ENCODE peak calls at places on chromosomes 13 and 19, in four cellular contexts. V, A, C and U are unnamed samples.
A peak's percentile ranks its signal among the peaks of the same experiment; 100 is the strongest.

GRCh38 chr13:60028021-60028420 is 135.7 kb downstream of the DIAPH3 start:
- DNase-seq in V (no peak), A (no peak), C (no peak), U (no peak)

GRCh38 chr13:74987124-74987690 is 494.8 kb downstream of the TBC1D4 start:
- DNase-seq in V (no peak), A (no peak), C (no peak), U (no peak)

GRCh38 chr19:15237759-15238638 is 5.8 kb upstream of the EPHX3 start:
- DNase-seq in V (no peak), A (no peak), C (no peak), U (no peak)

GRCh38 chr13:114010401-114011101 is 36.7 kb upstream of the C13orf46 start:
- DNase-seq in V (no peak), A (no peak), C (no peak), U (no peak)

GRCh38 chr13:24680258-24680920 is at the start of gene ATP12A:
- DNase-seq in V (peak; percentile 35), A (no peak), C (no peak), U (no peak)

GRCh38 chr13:52738719-52739467 is 727 bp downstream of the CNMD start:
- DNase-seq in V (no peak), A (no peak), C (no peak), U (no peak)

GRCh38 chr13:42099962-42100675 is 51.7 kb downstream of the DGKH start:
- DNase-seq in V (no peak), A (no peak), C (no peak), U (no peak)

GRCh38 chr13:50170447-50171037 is 155.3 kb downstream of the KCNRG start:
- DNase-seq in V (no peak), A (no peak), C (peak; percentile 21), U (no peak)

GRCh38 chr13:99057310-99057975 is 79.6 kb upstream of the DOCK9 start:
- DNase-seq in V (no peak), A (peak; percentile 43), C (peak; percentile 31), U (no peak)

DNA sequence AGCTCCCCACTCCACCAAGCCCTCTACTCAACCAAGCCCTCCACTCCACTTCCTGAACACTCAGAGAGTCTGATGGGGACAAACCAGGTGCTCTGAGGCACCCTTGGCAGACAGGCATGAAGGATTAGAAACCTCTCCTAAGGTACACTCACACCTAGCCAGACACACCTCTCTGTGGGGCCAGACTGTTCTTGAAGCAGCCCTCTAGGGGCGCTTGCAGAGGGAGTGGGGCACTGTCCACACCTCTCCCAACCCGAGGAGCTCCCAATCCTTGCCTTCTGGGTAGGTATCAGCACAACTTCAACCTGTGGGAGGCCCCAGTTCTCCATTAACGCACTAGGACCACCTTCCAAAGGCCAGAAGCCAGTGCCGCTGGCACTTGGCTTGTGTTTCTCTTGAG is 108.7 kb upstream of the VSTM2B start:
- DNase-seq in V (no peak), A (no peak), C (no peak), U (no peak)
- TF ChIP-seq CTCF in V (no peak), A (no peak), C (no peak), U (no peak)

GRCh38 chr19:35155441-35155840 is 906 bp downstream of the FXYD5 start:
- DNase-seq in V (no peak), A (no peak), C (no peak), U (no peak)
- TF ChIP-seq POLR2A in V (no peak), A (no peak), C (no peak), U (no peak)

DNA sequence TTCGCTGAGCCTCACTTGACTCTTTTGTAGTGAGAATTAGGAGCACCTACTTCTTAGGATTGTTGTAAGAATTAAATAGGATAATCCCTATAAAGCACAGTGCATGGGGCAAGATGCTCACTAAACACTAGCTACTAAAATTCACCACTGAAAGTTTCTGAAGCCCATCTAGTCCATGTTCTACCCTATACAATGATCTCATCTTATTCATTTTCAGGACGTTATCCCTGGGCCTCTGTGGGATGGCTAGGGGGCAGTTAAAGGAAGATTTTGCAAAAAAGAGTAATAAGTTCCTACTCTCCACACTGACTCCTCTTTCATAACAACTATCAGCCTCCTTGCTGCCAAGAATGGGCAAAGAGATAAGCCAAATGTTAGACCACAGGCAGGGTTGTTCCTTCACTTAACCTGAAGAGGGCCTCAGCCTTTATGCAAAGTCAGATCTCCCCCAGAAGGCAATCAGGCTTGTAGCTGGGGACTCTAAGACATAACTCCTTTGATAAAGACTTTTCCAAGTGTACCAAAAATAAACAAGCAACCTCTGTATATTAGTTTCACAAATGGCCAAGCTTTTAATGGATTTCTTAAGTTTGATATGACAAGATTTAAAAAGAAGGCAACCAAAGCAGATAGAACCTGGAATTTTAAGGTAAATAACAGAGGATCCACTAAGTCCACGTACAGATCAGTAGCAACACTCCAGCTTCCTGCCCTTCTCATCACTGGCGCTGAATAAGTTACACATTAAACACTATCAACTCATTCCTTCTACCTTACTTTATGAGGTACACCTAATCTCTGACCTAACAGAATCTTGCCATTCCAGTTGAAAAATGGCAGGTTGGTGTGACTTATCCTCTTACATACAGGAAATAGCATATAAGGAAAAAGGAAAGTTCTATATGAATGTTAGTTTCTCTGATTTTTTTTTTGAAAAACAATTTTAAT is 44.4 kb downstream of the ELF1 start:
- DNase-seq in V (no peak), A (no peak), C (peak; percentile 66), U (no peak)
- TF ChIP-seq CTCF in V (peak; percentile 29), A (peak; percentile 3), C (peak; percentile 51), U (peak; percentile 64)

GRCh38 chr19:45769821-45770191 is 754 bp upstream of the SIX5 start:
- DNase-seq in V (peak; percentile 49), A (peak; percentile 72), C (peak; percentile 38), U (peak; percentile 73)

GRCh38 chr19:45770192-45771101 is 1.4 kb upstream of the SIX5 start:
- DNase-seq in V (peak; percentile 98), A (peak; percentile 98), C (peak; percentile 97), U (peak; percentile 97)

GRCh38 chr19:45767881-45768643 is 990 bp downstream of the SIX5 start:
- DNase-seq in V (peak; percentile 70), A (peak; percentile 75), C (peak; percentile 65), U (peak; percentile 78)

GRCh38 chr19:45768644-45769053 is 403 bp downstream of the SIX5 start:
- DNase-seq in V (peak; percentile 54), A (no peak), C (peak; percentile 41), U (no peak)

DNA sequence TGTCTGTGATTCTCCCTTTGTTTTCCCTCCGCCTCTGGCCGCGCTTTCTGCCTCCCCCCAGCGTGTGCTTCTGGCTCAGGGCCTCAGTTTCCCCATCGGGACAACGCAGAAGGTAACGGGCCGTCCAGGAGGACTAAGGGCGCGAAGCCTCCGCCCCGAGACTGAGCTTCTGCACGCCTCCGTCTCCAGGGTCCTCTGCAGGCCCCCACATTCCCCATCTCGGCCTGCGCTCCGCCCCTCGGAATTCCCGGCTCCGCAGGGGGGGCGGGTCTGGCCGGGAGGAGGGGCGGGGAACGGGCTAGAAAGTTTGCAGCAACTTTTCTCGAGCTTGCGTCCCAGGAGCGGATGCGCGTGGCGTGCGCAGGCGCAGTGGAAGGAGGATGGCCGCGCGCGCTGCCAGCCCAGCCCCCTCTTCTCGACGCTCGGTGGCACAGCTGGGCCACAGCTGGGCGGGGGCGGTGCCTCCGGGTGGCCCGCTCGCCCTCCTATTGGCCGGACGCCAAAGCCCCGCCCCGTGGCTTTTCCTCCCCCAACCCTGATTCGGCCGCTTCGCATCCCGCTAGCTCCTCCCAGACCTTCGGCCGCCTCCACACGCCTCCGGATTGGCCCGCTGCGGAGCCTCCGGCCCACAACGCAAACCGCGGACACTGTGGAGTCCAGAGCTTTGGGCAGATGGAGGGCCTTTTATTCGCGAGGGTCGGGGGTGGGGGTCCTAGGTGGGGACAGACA is at the start of gene SIX5:
- DNase-seq in V (peak; percentile 99), A (peak; percentile 98), C (peak; percentile 97), U (peak; percentile 99)
- TF ChIP-seq POLR2A in V (peak; percentile 56), A (peak; percentile 87), C (peak; percentile 62), U (peak; percentile 78)

GRCh38 chr13:57582032-57582431 is 49.5 kb upstream of the PCDH17 start:
- DNase-seq in V (no peak), A (no peak), C (no peak), U (no peak)
- TF ChIP-seq CTCF in V (no peak), A (no peak), C (no peak), U (no peak)

DNA sequence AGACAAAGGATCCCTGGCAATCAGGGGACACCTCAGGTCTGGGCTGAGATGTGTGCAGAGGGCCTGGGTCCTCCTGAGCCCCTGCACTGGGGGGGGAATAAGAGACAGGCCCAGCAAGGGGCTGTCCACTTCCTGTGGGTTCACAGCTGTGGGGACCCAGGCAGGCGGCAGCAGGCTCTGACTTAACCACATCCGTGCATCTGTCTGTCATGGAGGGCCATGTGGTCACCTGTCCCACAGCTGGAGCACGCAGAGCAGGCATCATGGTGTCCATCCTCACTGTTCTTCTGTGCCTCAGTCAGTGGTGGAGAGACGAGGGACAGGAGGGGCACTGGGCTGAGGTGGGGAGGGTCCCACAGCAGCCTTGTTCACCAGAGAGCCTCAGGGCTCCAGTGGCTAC is 16.3 kb upstream of the KIR3DL3 start:
- DNase-seq in V (no peak), A (no peak), C (no peak), U (no peak)
- TF ChIP-seq POLR2A in V (no peak), A (no peak), C (no peak), U (no peak)

DNA sequence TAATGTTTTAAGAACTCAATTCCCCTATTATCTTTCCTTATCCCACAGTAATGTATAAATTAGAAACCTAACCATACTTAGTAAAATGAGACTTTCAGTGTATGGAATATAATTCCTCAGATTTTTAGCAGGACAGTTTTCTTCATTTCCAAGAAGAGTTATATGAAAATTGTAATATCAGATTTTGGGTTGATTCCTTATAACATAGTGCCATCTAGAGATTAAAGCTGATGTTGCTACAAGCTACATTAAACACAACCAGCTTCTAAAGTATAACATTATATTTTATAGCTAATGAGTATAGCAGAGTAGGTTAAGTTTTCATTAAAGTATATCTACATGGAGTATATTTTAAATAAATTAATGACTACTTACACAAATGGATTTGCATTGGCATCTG is 99.7 kb upstream of the MIR17HG start:
- DNase-seq in V (no peak), A (no peak), C (no peak), U (no peak)
- TF ChIP-seq CTCF in V (no peak), A (no peak), C (peak; percentile 22), U (no peak)

GRCh38 chr19:2246801-2247361 is 2.2 kb upstream of the AMH start:
- DNase-seq in V (peak; percentile 50), A (no peak), C (peak; percentile 35), U (peak; percentile 76)

GRCh38 chr19:2249010-2249866 is at the start of gene AMH:
- DNase-seq in V (no peak), A (no peak), C (no peak), U (no peak)

GRCh38 chr19:2246014-2246620 is 3.0 kb upstream of the AMH start:
- DNase-seq in V (no peak), A (no peak), C (no peak), U (no peak)

GRCh38 chr19:2248136-2249009 is 750 bp upstream of the AMH start:
- DNase-seq in V (no peak), A (no peak), C (no peak), U (no peak)

DNA sequence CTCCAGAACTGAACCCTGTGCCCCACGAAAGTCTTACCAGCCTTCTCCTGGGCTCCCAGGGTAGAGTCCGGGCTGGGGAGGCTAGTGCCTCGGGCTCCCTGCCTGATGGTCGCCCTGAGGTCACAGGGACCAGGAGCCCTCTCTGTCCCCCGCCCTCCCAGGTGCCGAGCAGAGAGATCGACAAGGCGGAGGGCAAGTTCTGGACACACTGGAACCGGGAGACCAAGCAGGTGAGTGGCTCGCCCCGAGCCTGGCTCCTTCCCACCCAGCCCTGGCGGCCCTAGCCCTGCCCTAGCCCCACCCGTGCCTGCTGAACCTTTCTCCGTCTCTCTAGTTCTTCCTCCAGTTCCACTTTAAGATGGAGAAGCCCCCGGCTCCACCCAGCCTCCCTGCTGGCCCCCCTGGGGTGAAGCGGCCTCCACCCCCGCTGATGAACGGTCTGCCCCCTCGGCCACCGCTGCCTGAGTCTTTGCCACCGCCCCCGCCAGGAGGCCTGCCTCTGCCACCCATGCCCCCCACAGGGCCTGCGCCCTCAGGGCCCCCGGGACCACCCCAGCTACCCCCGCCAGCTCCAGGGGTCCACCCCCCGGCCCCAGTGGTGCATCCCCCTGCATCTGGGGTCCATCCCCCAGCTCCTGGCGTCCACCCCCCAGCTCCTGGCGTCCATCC is 1.6 kb upstream of the AMH start:
- DNase-seq in V (no peak), A (no peak), C (no peak), U (no peak)
- TF ChIP-seq POLR2A in V (no peak), A (no peak), C (no peak), U (no peak)